ENCODE peak calls at places on chromosome 14, in five cellular contexts. G is GM12865, W is NCI-H510A treated with DMSO at 0.1 percent for 48 hours, T is substantia nigra, J is spleen. Y is an unnamed sample.
A peak's percentile ranks its signal among the peaks of the same experiment; 100 is the strongest.

GRCh38 chr14:88346048-88346639 is 23.1 kb upstream of the KCNK10 start:
- DNase-seq in J (no peak), T (no peak), W (no peak), G (no peak), Y (peak; percentile 26)

GRCh38 chr14:94239416-94239815 is 53.7 kb downstream of the SERPINA10 start:
- DNase-seq in T (no peak), G (no peak), W (no peak), J (no peak), Y (no peak)

GRCh38 chr14:68507544-68508081 is 285.3 kb downstream of the ZFP36L1 start:
- DNase-seq in G (no peak), W (peak; percentile 71), T (no peak), J (no peak), Y (no peak)

GRCh38 chr14:54975856-54976255 is 51.0 kb downstream of the WDHD1 start:
- DNase-seq in W (no peak), T (no peak), G (no peak), J (no peak), Y (no peak)

GRCh38 chr14:35365130-35366047 is 39.2 kb downstream of the NFKBIA start:
- DNase-seq in W (no peak), T (peak; percentile 35), J (peak; percentile 82), G (peak; percentile 47), Y (peak; percentile 93)

GRCh38 chr14:34554540-34555250 is 15.2 kb upstream of the EAPP start:
- DNase-seq in G (no peak), J (peak; percentile 22), W (no peak), T (no peak), Y (peak; percentile 38)

GRCh38 chr14:104320611-104321086 is 182.3 kb downstream of the KIF26A start:
- DNase-seq in J (peak; percentile 67), T (no peak), W (no peak), G (no peak), Y (peak; percentile 30)

GRCh38 chr14:44453433-44454171 is 53.5 kb downstream of the FSCB start:
- DNase-seq in T (no peak), G (peak; percentile 0), W (peak; percentile 90), J (no peak), Y (no peak)

GRCh38 chr14:61461808-61462275 is 140.5 kb downstream of the PRKCH start:
- DNase-seq in J (no peak), G (peak; percentile 61), T (no peak), W (peak; percentile 60), Y (peak; percentile 63)

GRCh38 chr14:96754162-96754844 is 42.9 kb upstream of the VRK1 start:
- DNase-seq in W (no peak), G (no peak), T (no peak), J (no peak), Y (no peak)

GRCh38 chr14:96098309-96098998 is 59.3 kb downstream of the C14orf132 start:
- DNase-seq in G (peak; percentile 58), W (peak; percentile 91), T (peak; percentile 53), J (no peak), Y (peak; percentile 59)

GRCh38 chr14:68664225-68664681 is 128.6 kb downstream of the ZFP36L1 start:
- DNase-seq in J (no peak), W (no peak), T (no peak), G (peak; percentile 56), Y (no peak)

GRCh38 chr14:44700184-44700583 is 193.1 kb upstream of the FSCB start:
- DNase-seq in W (no peak), G (no peak), T (no peak), J (no peak), Y (no peak)

GRCh38 chr14:94601961-94602391 is 10.2 kb upstream of the SERPINA3 start:
- DNase-seq in G (no peak), W (no peak), J (peak; percentile 48), T (peak; percentile 48), Y (peak; percentile 76)

GRCh38 chr14:33986804-33987203 is 35.9 kb upstream of the EGLN3 start:
- DNase-seq in J (no peak), T (no peak), W (no peak), G (peak; percentile 12), Y (peak; percentile 55)

GRCh38 chr14:102903248-102903888 is 19.1 kb upstream of the AMN start:
- DNase-seq in T (no peak), G (no peak), J (no peak), W (no peak), Y (no peak)

GRCh38 chr14:90777830-90778467 is 38.3 kb downstream of the TTC7B start:
- DNase-seq in W (no peak), J (no peak), G (no peak), T (no peak), Y (no peak)

GRCh38 chr14:97888331-97888730 is 1091.1 kb downstream of the VRK1 start:
- DNase-seq in J (no peak), W (no peak), T (no peak), G (no peak), Y (no peak)

GRCh38 chr14:64857979-64858740 is 21.5 kb downstream of the SPTB start:
- DNase-seq in W (peak; percentile 90), G (no peak), J (no peak), T (no peak), Y (no peak)

GRCh38 chr14:85142982-85143381 is 387.0 kb upstream of the FLRT2 start:
- DNase-seq in W (no peak), J (no peak), G (no peak), T (no peak), Y (no peak)

GRCh38 chr14:85165091-85165490 is 364.9 kb upstream of the FLRT2 start:
- DNase-seq in J (no peak), T (no peak), W (no peak), G (no peak), Y (no peak)

GRCh38 chr14:77044776-77045569 is 16.5 kb upstream of the IRF2BPL start:
- DNase-seq in T (no peak), J (no peak), W (no peak), G (no peak), Y (no peak)

GRCh38 chr14:90726656-90727055 is 89.6 kb downstream of the TTC7B start:
- DNase-seq in G (no peak), W (peak; percentile 24), T (peak; percentile 60), J (no peak), Y (no peak)

GRCh38 chr14:65230287-65230728 is 128.0 kb upstream of the MAX start:
- DNase-seq in G (no peak), J (peak; percentile 69), T (peak; percentile 77), W (peak; percentile 91), Y (peak; percentile 48)

GRCh38 chr14:75829316-75829715 is 152.5 kb downstream of the TGFB3 start:
- DNase-seq in G (no peak), J (no peak), W (no peak), T (no peak), Y (no peak)

GRCh38 chr14:103273847-103274615 is 60.0 kb upstream of the EIF5 start:
- DNase-seq in W (no peak), J (no peak), T (no peak), G (no peak), Y (no peak)

GRCh38 chr14:104111301-104112112 is 26.0 kb downstream of the ASPG start:
- DNase-seq in T (no peak), J (peak; percentile 68), G (no peak), W (no peak), Y (no peak)

GRCh38 chr14:32898876-32899275 is 39.8 kb upstream of the NPAS3 start:
- DNase-seq in T (no peak), G (peak; percentile 2), J (no peak), W (no peak), Y (no peak)